ENCODE peak calls at places on chromosome 14, in five cellular contexts. H is stimulated activated CD8-positive, alpha-beta memory T cell treated with anti-CD3 and anti-CD28 coated beads, Interleukin-15, amount 100 ng/mL, for 1 hour; Q is SHP77; G is natural killer cell treated with Interleukin-12 subunit alpha and Interleukin-12 subunit beta and Interleukin-15 and Interleukin-18, amount 100 ng/mL, for 72 hours; D is NCI-H1092. M is an unnamed sample.

GRCh38 chr14:81234268-81234667 is 13.5 kb upstream of the GTF2A1 start:
- DNase-seq in Q (no peak), D (no peak), G (no peak), H (no peak), M (no peak)

GRCh38 chr14:69141550-69141949 is 11.4 kb downstream of the DCAF5 start:
- DNase-seq in Q (no peak), G (no peak), D (no peak), H (no peak), M (no peak)

GRCh38 chr14:70821916-70822705 is 12.8 kb upstream of the MAP3K9 start:
- DNase-seq in Q (peak), G (peak), D (peak), H (no peak), M (no peak)

GRCh38 chr14:99821519-99822165 is 28.4 kb downstream of the EML1 start:
- DNase-seq in H (no peak), Q (no peak), G (no peak), D (peak), M (no peak)

GRCh38 chr14:24849471-24849870 is 200.5 kb downstream of the STXBP6 start:
- DNase-seq in G (no peak), D (no peak), H (no peak), Q (no peak), M (no peak)

GRCh38 chr14:44369401-44370123 is 137.5 kb downstream of the FSCB start:
- DNase-seq in G (no peak), D (peak), H (no peak), Q (no peak), M (no peak)

GRCh38 chr14:41718477-41719166 is 111.9 kb downstream of the LRFN5 start:
- DNase-seq in Q (peak), D (peak), H (no peak), G (no peak), M (no peak)

GRCh38 chr14:68377459-68377858 is 415.4 kb downstream of the ZFP36L1 start:
- DNase-seq in D (no peak), H (no peak), G (no peak), Q (peak), M (no peak)

GRCh38 chr14:80213602-80214001 is 2.3 kb upstream of the DIO2 start:
- DNase-seq in D (no peak), Q (peak), H (no peak), G (no peak), M (peak)

GRCh38 chr14:21185506-21185905 is 29.6 kb upstream of the OR5AU1 start:
- DNase-seq in Q (no peak), H (no peak), G (no peak), D (no peak), M (no peak)

GRCh38 chr14:71054706-71055105 is 147.4 kb downstream of the PCNX1 start:
- DNase-seq in D (no peak), G (no peak), Q (no peak), H (no peak), M (no peak)

GRCh38 chr14:102417646-102418045 is 54.9 kb downstream of the TECPR2 start:
- DNase-seq in H (no peak), D (no peak), G (no peak), Q (no peak), M (no peak)

GRCh38 chr14:75793806-75794205 is 132.8 kb downstream of the TTLL5 start:
- DNase-seq in Q (no peak), H (no peak), G (no peak), D (no peak), M (no peak)

GRCh38 chr14:22973217-22974032 is 8.9 kb downstream of the AJUBA start:
- DNase-seq in G (no peak), H (no peak), D (no peak), Q (peak), M (peak)

GRCh38 chr14:71380271-71380670 is 473.0 kb downstream of the PCNX1 start:
- DNase-seq in H (no peak), D (no peak), G (no peak), Q (no peak), M (no peak)

GRCh38 chr14:49673586-49673985 is 14.4 kb downstream of the POLE2 start:
- DNase-seq in H (no peak), Q (no peak), D (no peak), G (no peak), M (no peak)

GRCh38 chr14:92589213-92589852 is 75.8 kb downstream of the RIN3 start:
- DNase-seq in Q (peak), H (no peak), D (no peak), G (no peak), M (no peak)

GRCh38 chr14:87430810-87431209 is 562.2 kb downstream of the GALC start:
- DNase-seq in D (no peak), G (no peak), Q (no peak), H (no peak), M (no peak)

GRCh38 chr14:92341791-92342190 is 18.8 kb downstream of the SLC24A4 start:
- DNase-seq in G (no peak), H (no peak), D (no peak), Q (no peak), M (no peak)

GRCh38 chr14:51644215-51644969 is 7.3 kb upstream of the FRMD6 start:
- DNase-seq in H (no peak), D (no peak), Q (no peak), G (no peak), M (no peak)

GRCh38 chr14:53670701-53671100 is 285.9 kb downstream of the BMP4 start:
- DNase-seq in H (no peak), Q (no peak), D (no peak), G (no peak), M (no peak)

GRCh38 chr14:94355191-94355794 is 32.2 kb upstream of the SERPINA6 start:
- DNase-seq in D (peak), G (no peak), H (no peak), Q (no peak), M (peak)

GRCh38 chr14:96058606-96059200 is 19.5 kb downstream of the C14orf132 start:
- DNase-seq in Q (no peak), D (no peak), H (no peak), G (no peak), M (no peak)

GRCh38 chr14:100528962-100529560 is 58.2 kb downstream of the BEGAIN start:
- DNase-seq in Q (no peak), D (no peak), G (no peak), H (no peak), M (no peak)

GRCh38 chr14:23398348-23398747 is 9.7 kb downstream of the MYH6 start:
- DNase-seq in Q (peak), G (no peak), D (peak), H (no peak), M (no peak)

GRCh38 chr14:75306917-75307699 is 28.5 kb downstream of the FOS start:
- DNase-seq in G (no peak), Q (peak), D (peak), H (no peak), M (peak)

GRCh38 chr14:102691763-102692162 is 85.5 kb upstream of the TRAF3 start:
- DNase-seq in Q (no peak), H (no peak), D (no peak), G (no peak), M (no peak)

GRCh38 chr14:89911018-89911919 is 43.3 kb downstream of the EFCAB11 start:
- DNase-seq in Q (no peak), H (no peak), G (no peak), D (no peak), M (no peak)

GRCh38 chr14:78253986-78254385 is 83.8 kb downstream of the NRXN3 start:
- DNase-seq in D (no peak), G (no peak), Q (no peak), H (no peak), M (no peak)

GRCh38 chr14:96217381-96217913 is 12.8 kb downstream of the BDKRB2 start:
- DNase-seq in D (no peak), G (no peak), Q (peak), H (no peak), M (no peak)

GRCh38 chr14:61690982-61691381 is 4.3 kb upstream of the HIF1A start:
- DNase-seq in G (no peak), H (no peak), Q (no peak), D (no peak), M (no peak)

GRCh38 chr14:105136401-105137322 is 31.9 kb downstream of the JAG2 start:
- DNase-seq in D (no peak), G (peak), Q (no peak), H (no peak), M (no peak)

GRCh38 chr14:93962701-93963601 is 13.4 kb downstream of the ASB2 start:
- DNase-seq in H (no peak), Q (no peak), G (no peak), D (no peak), M (no peak)